ENCODE peak calls at places on chromosome 2, in seven cellular contexts. M is foreskin fibroblast, U is A549, I is HFFc6, L is omental fat pad, X is cardiac muscle cell, R is tibial nerve. S is an unnamed sample.

GRCh38 chr2:96987264-96987909 is 1.0 kb upstream of the FAM178B start:
- DNase-seq in M (no peak), U (no peak), I (no peak), L (no peak), X (no peak), R (no peak), S (no peak)

GRCh38 chr2:198304859-198305258 is 500.5 kb downstream of the PLCL1 start:
- DNase-seq in M (no peak), U (no peak), I (no peak), L (no peak), X (no peak), R (no peak), S (no peak)

GRCh38 chr2:173326806-173327205 is 27.9 kb upstream of the CDCA7 start:
- DNase-seq in M (peak; percentile 29), U (no peak), I (peak; percentile 80), L (no peak), X (no peak), R (no peak), S (no peak)

GRCh38 chr2:64626963-64627760 is 26.6 kb downstream of the SERTAD2 start:
- DNase-seq in M (no peak), U (no peak), I (no peak), L (no peak), X (no peak), R (no peak), S (peak; percentile 41)

GRCh38 chr2:128323501-128323931 is 4.8 kb upstream of the HS6ST1 start:
- DNase-seq in M (no peak), U (no peak), I (no peak), L (no peak), X (no peak), R (no peak), S (no peak)

GRCh38 chr2:107320881-107321280 is 434.9 kb upstream of the ST6GAL2 start:
- DNase-seq in M (no peak), U (no peak), I (no peak), L (no peak), X (no peak), R (no peak), S (no peak)

GRCh38 chr2:196587061-196587460 is 52.5 kb upstream of the CCDC150 start:
- DNase-seq in M (no peak), U (no peak), I (no peak), L (no peak), X (no peak), R (no peak), S (no peak)

GRCh38 chr2:33598472-33599174 is 476 bp downstream of the FAM98A start:
- DNase-seq in M (peak; percentile 63), U (peak; percentile 40), I (peak; percentile 34), L (no peak), X (peak; percentile 52), R (no peak), S (peak; percentile 12)

GRCh38 chr2:240576036-240576435 is 7.8 kb downstream of the RNPEPL1 start:
- DNase-seq in M (no peak), U (no peak), I (no peak), L (no peak), X (no peak), R (no peak), S (no peak)

GRCh38 chr2:120732506-120733237 is 3.0 kb upstream of the GLI2 start:
- DNase-seq in M (no peak), U (no peak), I (no peak), L (no peak), X (no peak), R (no peak), S (no peak)

GRCh38 chr2:229342376-229342775 is 71.3 kb upstream of the PID1 start:
- DNase-seq in M (peak; percentile 54), U (peak; percentile 7), I (no peak), L (no peak), X (peak; percentile 54), R (peak; percentile 21), S (peak; percentile 23)

GRCh38 chr2:5576015-5576414 is 116.2 kb upstream of the SOX11 start:
- DNase-seq in M (no peak), U (no peak), I (no peak), L (no peak), X (no peak), R (no peak), S (no peak)

GRCh38 chr2:149329470-149330126 is 789 bp upstream of the LYPD6 start:
- DNase-seq in M (peak; percentile 79), U (peak; percentile 51), I (peak; percentile 48), L (no peak), X (peak; percentile 48), R (no peak), S (peak; percentile 32)

GRCh38 chr2:98514096-98514639 is 69.5 kb downstream of the INPP4A start:
- DNase-seq in M (no peak), U (no peak), I (no peak), L (no peak), X (no peak), R (no peak), S (no peak)

GRCh38 chr2:98509542-98510321 is 65.1 kb downstream of the INPP4A start:
- DNase-seq in M (no peak), U (no peak), I (no peak), L (no peak), X (no peak), R (no peak), S (no peak)

GRCh38 chr2:98512699-98513098 is 68.0 kb downstream of the INPP4A start:
- DNase-seq in M (no peak), U (no peak), I (no peak), L (no peak), X (no peak), R (no peak), S (no peak)

GRCh38 chr2:98510322-98510662 is 65.6 kb downstream of the INPP4A start:
- DNase-seq in M (no peak), U (no peak), I (no peak), L (no peak), X (no peak), R (no peak), S (no peak)

DNA sequence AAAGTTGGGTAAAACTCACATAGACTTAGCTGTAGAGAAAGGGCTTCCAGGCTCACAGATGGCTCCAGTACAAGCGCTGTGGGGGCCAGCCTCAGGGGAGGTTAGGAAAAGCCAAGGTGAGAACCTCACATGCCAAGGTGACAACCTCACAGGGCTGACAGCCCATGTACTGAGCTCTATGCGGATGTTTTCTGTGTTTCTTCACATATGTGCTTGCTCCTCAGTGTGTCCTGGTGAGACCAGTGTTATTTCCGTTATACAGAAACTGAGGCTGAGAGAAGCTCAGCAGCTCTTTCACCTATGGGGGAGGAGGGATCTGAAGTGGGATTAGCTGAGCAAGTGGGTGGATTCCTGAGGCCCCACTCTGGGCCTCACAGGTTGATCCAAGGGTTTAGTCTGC is 67.3 kb downstream of the INPP4A start:
- DNase-seq in M (no peak), U (no peak), I (no peak), L (no peak), X (no peak), R (no peak), S (no peak)
- TF ChIP-seq CTCF in M (no peak), U (no peak), I (no peak), L (no peak), X (no peak), R (no peak), S (no peak)

DNA sequence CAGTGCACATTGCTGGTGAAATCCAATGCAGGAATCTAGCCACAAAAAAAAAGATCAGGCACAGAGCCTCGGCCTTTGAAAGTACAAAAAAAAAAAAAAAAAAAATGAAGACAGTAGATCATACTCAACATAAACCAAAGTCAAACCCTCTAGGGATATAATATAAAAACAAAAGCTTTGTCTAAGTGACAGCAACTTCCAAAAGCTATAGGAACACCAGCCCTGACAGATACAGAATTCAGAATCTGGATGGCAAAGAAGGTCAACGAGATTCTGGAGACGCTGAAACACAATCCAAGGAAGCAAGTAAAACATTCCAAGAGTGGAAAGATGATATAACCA is 54.0 kb upstream of the SCN1A start:
- DNase-seq in M (no peak), U (no peak), I (no peak), L (no peak), X (no peak), R (no peak), S (no peak)
- TF ChIP-seq CTCF in M (no peak), U (peak; percentile 9), I (peak; percentile 47), L (no peak), X (no peak), R (no peak), S (peak; percentile 17)

GRCh38 chr2:13050764-13051163 is 334.0 kb downstream of the TRIB2 start:
- DNase-seq in M (peak; percentile 6), U (no peak), I (no peak), L (no peak), X (peak; percentile 38), R (no peak), S (no peak)

GRCh38 chr2:13057671-13058070 is 340.9 kb downstream of the TRIB2 start:
- DNase-seq in M (no peak), U (no peak), I (no peak), L (no peak), X (no peak), R (no peak), S (no peak)

GRCh38 chr2:13052547-13052946 is 335.8 kb downstream of the TRIB2 start:
- DNase-seq in M (no peak), U (no peak), I (no peak), L (no peak), X (no peak), R (no peak), S (no peak)

GRCh38 chr2:13056259-13056843 is 339.6 kb downstream of the TRIB2 start:
- DNase-seq in M (peak; percentile 30), U (no peak), I (no peak), L (no peak), X (peak; percentile 26), R (no peak), S (no peak)
- TF ChIP-seq CTCF in M (peak; percentile 46), U (peak; percentile 30), I (peak; percentile 82), L (no peak), X (peak; percentile 54), R (peak; percentile 6), S (peak; percentile 72)

DNA sequence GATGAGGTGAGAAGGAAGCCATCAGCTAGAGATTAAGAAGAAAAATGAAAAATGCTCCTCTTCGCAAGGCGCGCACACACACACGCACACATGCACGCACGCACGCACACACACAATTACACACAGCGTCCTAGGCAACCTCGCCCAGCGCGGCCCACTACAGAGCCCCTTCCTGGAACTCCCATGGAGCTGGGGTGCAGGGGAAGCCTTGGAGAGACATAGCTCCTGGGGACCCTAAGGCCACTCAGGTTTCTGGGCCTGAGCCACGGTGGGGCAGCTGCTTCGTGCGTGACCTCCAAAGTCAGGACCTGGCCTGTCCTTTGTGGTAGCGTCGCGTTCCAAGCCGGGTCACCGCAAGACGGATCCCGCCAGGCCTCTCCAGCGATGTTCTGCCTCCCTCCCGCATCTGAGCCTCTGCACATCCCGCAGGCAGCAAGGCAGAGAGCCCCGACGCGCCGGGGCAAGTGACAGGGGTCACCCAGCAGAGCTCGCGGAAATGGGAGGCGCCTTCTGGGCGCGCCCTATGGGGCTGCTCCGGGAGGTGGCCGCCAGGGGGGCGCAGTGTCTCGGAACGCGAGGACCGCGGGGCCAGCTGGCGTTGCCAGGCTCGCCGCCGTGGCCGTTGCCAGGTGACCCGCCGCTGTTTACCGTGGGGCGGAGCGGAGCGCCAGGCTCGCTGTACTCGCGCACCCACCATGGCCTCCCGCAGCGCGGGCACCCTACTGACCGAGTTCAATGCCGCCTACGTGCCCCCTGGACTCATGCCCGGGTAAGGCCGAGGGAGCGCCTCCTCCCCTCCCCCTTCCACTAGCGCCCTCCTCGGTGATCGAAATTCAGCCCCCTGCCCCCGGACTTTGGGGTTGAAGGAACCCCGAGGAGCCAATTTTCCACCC is 79.0 kb downstream of the CIB4 start:
- DNase-seq in M (peak; percentile 21), U (peak; percentile 92), I (no peak), L (no peak), X (peak; percentile 53), R (no peak), S (no peak)
- TF ChIP-seq CTCF in M (no peak), U (peak; percentile 51), I (peak; percentile 51), L (no peak), X (peak; percentile 21), R (no peak), S (no peak)

S was measured in neural crest cell.